ENCODE peak calls at places on chromosomes 16 and 17, in nine cellular contexts. One of them, this sample, is unnamed.

GRCh38 chr17:17933775-17934174 is 38.4 kb downstream of the TOM1L2 start:
- DNase-seq in PC-9: no peak
- DNase-seq in CD8-positive, alpha-beta T cell: no peak
- DNase-seq in fibroblast of lung: peak; percentile 77
- DNase-seq in Peyer's patch: no peak
- DNase-seq in ovary: no peak
- DNase-seq in left ventricle myocardium inferior: no peak
- DNase-seq in upper lobe of left lung: no peak
- DNase-seq in breast epithelium: no peak
- DNase-seq in this sample: no peak

GRCh38 chr16:19062706-19063105 is 4.7 kb upstream of the COQ7 start:
- DNase-seq in PC-9: no peak
- DNase-seq in CD8-positive, alpha-beta T cell: no peak
- DNase-seq in fibroblast of lung: no peak
- DNase-seq in Peyer's patch: no peak
- DNase-seq in ovary: no peak
- DNase-seq in left ventricle myocardium inferior: no peak
- DNase-seq in upper lobe of left lung: no peak
- DNase-seq in breast epithelium: no peak
- DNase-seq in this sample: no peak

GRCh38 chr17:59409336-59410048 is 78.0 kb downstream of the YPEL2 start:
- DNase-seq in PC-9: no peak
- DNase-seq in CD8-positive, alpha-beta T cell: no peak
- DNase-seq in fibroblast of lung: no peak
- DNase-seq in Peyer's patch: no peak
- DNase-seq in ovary: no peak
- DNase-seq in left ventricle myocardium inferior: no peak
- DNase-seq in upper lobe of left lung: no peak
- DNase-seq in breast epithelium: no peak
- DNase-seq in this sample: no peak

GRCh38 chr17:78460176-78460675 is 81.8 kb downstream of the PGS1 start:
- DNase-seq in PC-9: no peak
- DNase-seq in CD8-positive, alpha-beta T cell: no peak
- DNase-seq in fibroblast of lung: no peak
- DNase-seq in Peyer's patch: no peak
- DNase-seq in ovary: no peak
- DNase-seq in left ventricle myocardium inferior: no peak
- DNase-seq in upper lobe of left lung: no peak
- DNase-seq in breast epithelium: no peak
- DNase-seq in this sample: no peak

GRCh38 chr17:5362162-5362811 is 57.2 kb downstream of the NUP88 start:
- DNase-seq in PC-9: no peak
- DNase-seq in CD8-positive, alpha-beta T cell: no peak
- DNase-seq in fibroblast of lung: no peak
- DNase-seq in Peyer's patch: no peak
- DNase-seq in ovary: no peak
- DNase-seq in left ventricle myocardium inferior: no peak
- DNase-seq in upper lobe of left lung: no peak
- DNase-seq in breast epithelium: no peak
- DNase-seq in this sample: no peak

GRCh38 chr16:75464130-75464918 is at the start of gene TMEM170A:
- DNase-seq in PC-9: peak; percentile 91
- DNase-seq in CD8-positive, alpha-beta T cell: peak; percentile 99
- DNase-seq in fibroblast of lung: peak; percentile 97
- DNase-seq in Peyer's patch: peak; percentile 100
- DNase-seq in ovary: peak; percentile 100
- DNase-seq in left ventricle myocardium inferior: peak; percentile 100
- DNase-seq in upper lobe of left lung: peak; percentile 100
- DNase-seq in breast epithelium: peak; percentile 100
- DNase-seq in this sample: peak; percentile 100

GRCh38 chr16:85377388-85378144 is 235.6 kb upstream of the GSE1 start:
- DNase-seq in PC-9: no peak
- DNase-seq in CD8-positive, alpha-beta T cell: no peak
- DNase-seq in fibroblast of lung: peak; percentile 29
- DNase-seq in Peyer's patch: no peak
- DNase-seq in ovary: no peak
- DNase-seq in left ventricle myocardium inferior: no peak
- DNase-seq in upper lobe of left lung: peak; percentile 66
- DNase-seq in breast epithelium: no peak
- DNase-seq in this sample: no peak

GRCh38 chr17:7834554-7834890 is 505 bp downstream of the KDM6B start:
- DNase-seq in PC-9: no peak
- DNase-seq in CD8-positive, alpha-beta T cell: no peak
- DNase-seq in fibroblast of lung: no peak
- DNase-seq in Peyer's patch: peak; percentile 85
- DNase-seq in ovary: peak; percentile 85
- DNase-seq in left ventricle myocardium inferior: peak; percentile 76
- DNase-seq in upper lobe of left lung: peak; percentile 96
- DNase-seq in breast epithelium: peak; percentile 54
- DNase-seq in this sample: peak; percentile 75

GRCh38 chr17:50848691-50849090 is 13.3 kb downstream of the WFIKKN2 start:
- DNase-seq in PC-9: no peak
- DNase-seq in CD8-positive, alpha-beta T cell: no peak
- DNase-seq in fibroblast of lung: no peak
- DNase-seq in Peyer's patch: no peak
- DNase-seq in ovary: no peak
- DNase-seq in left ventricle myocardium inferior: no peak
- DNase-seq in upper lobe of left lung: no peak
- DNase-seq in breast epithelium: no peak
- DNase-seq in this sample: no peak

GRCh38 chr16:10867199-10867598 is 9.8 kb upstream of the CIITA start:
- DNase-seq in PC-9: no peak
- DNase-seq in CD8-positive, alpha-beta T cell: no peak
- DNase-seq in fibroblast of lung: no peak
- DNase-seq in Peyer's patch: no peak
- DNase-seq in ovary: no peak
- DNase-seq in left ventricle myocardium inferior: no peak
- DNase-seq in upper lobe of left lung: no peak
- DNase-seq in breast epithelium: no peak
- DNase-seq in this sample: no peak

GRCh38 chr17:31477417-31478055 is 86.1 kb downstream of the RAB11FIP4 start:
- DNase-seq in PC-9: no peak
- DNase-seq in CD8-positive, alpha-beta T cell: no peak
- DNase-seq in fibroblast of lung: no peak
- DNase-seq in Peyer's patch: no peak
- DNase-seq in ovary: no peak
- DNase-seq in left ventricle myocardium inferior: no peak
- DNase-seq in upper lobe of left lung: no peak
- DNase-seq in breast epithelium: no peak
- DNase-seq in this sample: peak; percentile 6

GRCh38 chr17:36715951-36716350 is 114.6 kb downstream of the MRM1 start:
- DNase-seq in PC-9: no peak
- DNase-seq in CD8-positive, alpha-beta T cell: no peak
- DNase-seq in fibroblast of lung: no peak
- DNase-seq in Peyer's patch: no peak
- DNase-seq in ovary: no peak
- DNase-seq in left ventricle myocardium inferior: no peak
- DNase-seq in upper lobe of left lung: no peak
- DNase-seq in breast epithelium: no peak
- DNase-seq in this sample: no peak

GRCh38 chr16:58755989-58756649 is 22.0 kb upstream of the GOT2 start:
- DNase-seq in PC-9: peak; percentile 50
- DNase-seq in CD8-positive, alpha-beta T cell: peak; percentile 83
- DNase-seq in fibroblast of lung: peak; percentile 64
- DNase-seq in Peyer's patch: peak; percentile 92
- DNase-seq in ovary: peak; percentile 54
- DNase-seq in left ventricle myocardium inferior: peak; percentile 62
- DNase-seq in upper lobe of left lung: no peak
- DNase-seq in breast epithelium: peak; percentile 40
- DNase-seq in this sample: peak; percentile 45

GRCh38 chr17:10623786-10624338 is 33.2 kb downstream of the MYH3 start:
- DNase-seq in PC-9: no peak
- DNase-seq in CD8-positive, alpha-beta T cell: no peak
- DNase-seq in fibroblast of lung: no peak
- DNase-seq in Peyer's patch: no peak
- DNase-seq in ovary: no peak
- DNase-seq in left ventricle myocardium inferior: no peak
- DNase-seq in upper lobe of left lung: no peak
- DNase-seq in breast epithelium: no peak
- DNase-seq in this sample: no peak

GRCh38 chr16:6020162-6020980 is 922.8 kb upstream of the EEF2KMT start:
- DNase-seq in PC-9: no peak
- DNase-seq in CD8-positive, alpha-beta T cell: no peak
- DNase-seq in fibroblast of lung: peak; percentile 12
- DNase-seq in Peyer's patch: no peak
- DNase-seq in ovary: no peak
- DNase-seq in left ventricle myocardium inferior: no peak
- DNase-seq in upper lobe of left lung: peak; percentile 69
- DNase-seq in breast epithelium: no peak
- DNase-seq in this sample: no peak

GRCh38 chr17:12342609-12343248 is 322.1 kb downstream of the MAP2K4 start:
- DNase-seq in PC-9: no peak
- DNase-seq in CD8-positive, alpha-beta T cell: no peak
- DNase-seq in fibroblast of lung: no peak
- DNase-seq in Peyer's patch: no peak
- DNase-seq in ovary: peak; percentile 26
- DNase-seq in left ventricle myocardium inferior: no peak
- DNase-seq in upper lobe of left lung: no peak
- DNase-seq in breast epithelium: no peak
- DNase-seq in this sample: peak; percentile 13
- TF ChIP-seq CTCF in PC-9: peak; percentile 28
- TF ChIP-seq CTCF in CD8-positive, alpha-beta T cell: no peak
- TF ChIP-seq CTCF in fibroblast of lung: peak; percentile 25
- TF ChIP-seq CTCF in Peyer's patch: no peak
- TF ChIP-seq CTCF in ovary: no peak
- TF ChIP-seq CTCF in left ventricle myocardium inferior: peak; percentile 32
- TF ChIP-seq CTCF in upper lobe of left lung: no peak
- TF ChIP-seq CTCF in breast epithelium: no peak
- TF ChIP-seq CTCF in this sample: peak; percentile 25

DNA sequence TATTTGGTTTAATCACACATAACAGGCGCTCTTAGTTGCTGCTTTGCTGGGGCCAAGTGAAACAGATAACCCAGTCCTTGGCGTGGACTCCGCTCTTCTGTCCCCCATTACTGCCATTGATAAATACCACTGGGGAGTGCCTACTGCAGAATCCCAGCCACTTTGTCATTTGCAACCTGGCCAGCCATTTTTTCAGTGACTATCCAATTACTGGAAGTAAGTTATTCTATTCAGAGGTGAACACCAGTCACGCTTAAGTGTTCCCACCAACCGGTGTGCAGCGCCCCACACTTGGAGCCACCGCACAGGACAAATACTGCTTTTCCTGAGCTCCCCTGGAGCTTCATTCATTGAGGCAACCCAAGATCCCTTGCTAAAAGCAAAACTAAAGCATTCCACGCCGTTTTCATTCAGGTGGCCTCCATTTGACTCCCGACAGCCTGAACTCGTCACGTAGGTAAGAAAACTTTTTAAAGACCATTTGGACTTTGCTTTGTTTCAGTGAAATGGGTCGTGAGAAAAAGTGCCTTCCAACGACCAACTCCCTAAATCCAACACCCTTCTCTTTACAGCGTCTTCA is 1.8 kb downstream of the USP7 start:
- DNase-seq in PC-9: peak; percentile 37
- DNase-seq in CD8-positive, alpha-beta T cell: no peak
- DNase-seq in fibroblast of lung: peak; percentile 20
- DNase-seq in Peyer's patch: no peak
- DNase-seq in ovary: no peak
- DNase-seq in left ventricle myocardium inferior: no peak
- DNase-seq in upper lobe of left lung: no peak
- DNase-seq in breast epithelium: no peak
- DNase-seq in this sample: no peak
- H3K27ac ChIP-seq in PC-9: no peak overlapping the region
- H3K27ac ChIP-seq in CD8-positive, alpha-beta T cell: peak overlapping the region; percentile 72
- H3K27ac ChIP-seq in fibroblast of lung: peak overlapping the region; percentile 23
- H3K27ac ChIP-seq in Peyer's patch: peak overlapping the region; percentile 89
- H3K27ac ChIP-seq in ovary: no peak overlapping the region
- H3K27ac ChIP-seq in left ventricle myocardium inferior: no peak overlapping the region
- H3K27ac ChIP-seq in upper lobe of left lung: peak overlapping the region; percentile 93
- H3K27ac ChIP-seq in breast epithelium: no peak overlapping the region
- H3K27ac ChIP-seq in this sample: peak overlapping the region; percentile 71

GRCh38 chr17:77095461-77095860 is 45.3 kb upstream of the SEC14L1 start:
- DNase-seq in PC-9: no peak
- DNase-seq in CD8-positive, alpha-beta T cell: no peak
- DNase-seq in fibroblast of lung: no peak
- DNase-seq in Peyer's patch: no peak
- DNase-seq in ovary: no peak
- DNase-seq in left ventricle myocardium inferior: no peak
- DNase-seq in upper lobe of left lung: no peak
- DNase-seq in breast epithelium: no peak
- DNase-seq in this sample: no peak

GRCh38 chr17:77100009-77100408 is 40.8 kb upstream of the SEC14L1 start:
- DNase-seq in PC-9: no peak
- DNase-seq in CD8-positive, alpha-beta T cell: no peak
- DNase-seq in fibroblast of lung: no peak
- DNase-seq in Peyer's patch: peak; percentile 72
- DNase-seq in ovary: no peak
- DNase-seq in left ventricle myocardium inferior: peak; percentile 76
- DNase-seq in upper lobe of left lung: no peak
- DNase-seq in breast epithelium: no peak
- DNase-seq in this sample: no peak

GRCh38 chr17:77097772-77098171 is 43.0 kb upstream of the SEC14L1 start:
- DNase-seq in PC-9: no peak
- DNase-seq in CD8-positive, alpha-beta T cell: no peak
- DNase-seq in fibroblast of lung: no peak
- DNase-seq in Peyer's patch: no peak
- DNase-seq in ovary: no peak
- DNase-seq in left ventricle myocardium inferior: no peak
- DNase-seq in upper lobe of left lung: no peak
- DNase-seq in breast epithelium: no peak
- DNase-seq in this sample: no peak

GRCh38 chr17:77098884-77099545 is 41.8 kb upstream of the SEC14L1 start:
- DNase-seq in PC-9: no peak
- DNase-seq in CD8-positive, alpha-beta T cell: no peak
- DNase-seq in fibroblast of lung: peak; percentile 69
- DNase-seq in Peyer's patch: peak; percentile 73
- DNase-seq in ovary: peak; percentile 77
- DNase-seq in left ventricle myocardium inferior: no peak
- DNase-seq in upper lobe of left lung: no peak
- DNase-seq in breast epithelium: peak; percentile 60
- DNase-seq in this sample: no peak

GRCh38 chr17:77096570-77097214 is 44.1 kb upstream of the SEC14L1 start:
- DNase-seq in PC-9: no peak
- DNase-seq in CD8-positive, alpha-beta T cell: no peak
- DNase-seq in fibroblast of lung: peak; percentile 78
- DNase-seq in Peyer's patch: no peak
- DNase-seq in ovary: no peak
- DNase-seq in left ventricle myocardium inferior: no peak
- DNase-seq in upper lobe of left lung: no peak
- DNase-seq in breast epithelium: no peak
- DNase-seq in this sample: no peak
- H3K36me3 ChIP-seq in PC-9: peaks cover 4% of the 10 kb centered on the region
- H3K36me3 ChIP-seq in CD8-positive, alpha-beta T cell: peaks cover 26% of the 10 kb centered on the region
- H3K36me3 ChIP-seq in fibroblast of lung: peaks cover 14% of the 10 kb centered on the region
- H3K36me3 ChIP-seq in Peyer's patch: no peaks in the 10 kb centered on the region
- H3K36me3 ChIP-seq in ovary: no peaks in the 10 kb centered on the region
- H3K36me3 ChIP-seq in left ventricle myocardium inferior: peaks cover 40% of the 10 kb centered on the region
- H3K36me3 ChIP-seq in upper lobe of left lung: peaks cover 49% of the 10 kb centered on the region
- H3K36me3 ChIP-seq in breast epithelium: peaks cover 7% of the 10 kb centered on the region
- H3K36me3 ChIP-seq in this sample: peaks cover 16% of the 10 kb centered on the region

GRCh38 chr16:28317040-28317880 is 24.9 kb downstream of the SBK1 start:
- DNase-seq in PC-9: peak; percentile 46
- DNase-seq in CD8-positive, alpha-beta T cell: peak; percentile 86
- DNase-seq in fibroblast of lung: peak; percentile 33
- DNase-seq in Peyer's patch: peak; percentile 79
- DNase-seq in ovary: peak; percentile 33
- DNase-seq in left ventricle myocardium inferior: peak; percentile 41
- DNase-seq in upper lobe of left lung: peak; percentile 83
- DNase-seq in breast epithelium: no peak
- DNase-seq in this sample: peak; percentile 23
- TF ChIP-seq CTCF in PC-9: peak; percentile 98
- TF ChIP-seq CTCF in CD8-positive, alpha-beta T cell: peak; percentile 76
- TF ChIP-seq CTCF in fibroblast of lung: peak; percentile 78
- TF ChIP-seq CTCF in Peyer's patch: peak; percentile 48
- TF ChIP-seq CTCF in ovary: peak; percentile 10
- TF ChIP-seq CTCF in left ventricle myocardium inferior: peak; percentile 86
- TF ChIP-seq CTCF in upper lobe of left lung: peak; percentile 73
- TF ChIP-seq CTCF in breast epithelium: peak; percentile 63
- TF ChIP-seq CTCF in this sample: peak; percentile 85

GRCh38 chr17:2090804-2091534 is 36.1 kb downstream of the HIC1 start:
- DNase-seq in PC-9: peak; percentile 34
- DNase-seq in CD8-positive, alpha-beta T cell: no peak
- DNase-seq in fibroblast of lung: peak; percentile 98
- DNase-seq in Peyer's patch: no peak
- DNase-seq in ovary: peak; percentile 74
- DNase-seq in left ventricle myocardium inferior: peak; percentile 64
- DNase-seq in upper lobe of left lung: no peak
- DNase-seq in breast epithelium: no peak
- DNase-seq in this sample: no peak
- H3K27ac ChIP-seq in PC-9: no peak overlapping the region
- H3K27ac ChIP-seq in CD8-positive, alpha-beta T cell: no peak overlapping the region
- H3K27ac ChIP-seq in fibroblast of lung: peak overlapping the region; percentile 90
- H3K27ac ChIP-seq in Peyer's patch: peak overlapping the region; percentile 85
- H3K27ac ChIP-seq in ovary: peak overlapping the region; percentile 3
- H3K27ac ChIP-seq in left ventricle myocardium inferior: peak overlapping the region; percentile 93
- H3K27ac ChIP-seq in upper lobe of left lung: peak overlapping the region; percentile 83
- H3K27ac ChIP-seq in breast epithelium: peak overlapping the region; percentile 88
- H3K27ac ChIP-seq in this sample: no peak overlapping the region

This sample was measured in pancreas.